ENCODE peak calls at places on chromosomes 4 and X, in seven cellular contexts. Z, D, O, V, P, R and L are unnamed samples.

GRCh38 chr4:38040619-38041018 is 80.4 kb downstream of the PTTG2 start:
- DNase-seq in Z (no peak), D (no peak), O (no peak), V (no peak), P (no peak), R (no peak), L (no peak)

GRCh38 chr4:173012608-173013007 is 156.0 kb upstream of the GALNT7 start:
- DNase-seq in Z (no peak), D (no peak), O (no peak), V (no peak), P (no peak), R (no peak), L (no peak)

GRCh38 chr4:126466848-126467247 is 1152.1 kb downstream of the FAT4 start:
- DNase-seq in Z (no peak), D (no peak), O (no peak), V (no peak), P (no peak), R (no peak), L (no peak)

GRCh38 chr4:3783691-3784306 is 17.6 kb downstream of the ADRA2C start:
- DNase-seq in Z (no peak), D (peak; percentile 52), O (peak; percentile 69), V (no peak), P (no peak), R (peak; percentile 25), L (no peak)

GRCh38 chr4:7638984-7639789 is 204.5 kb upstream of the PSAPL1 start:
- DNase-seq in Z (no peak), D (no peak), O (no peak), V (no peak), P (no peak), R (no peak), L (no peak)

GRCh38 chr4:3422241-3422801 is 19.4 kb upstream of the HGFAC start:
- DNase-seq in Z (no peak), D (no peak), O (no peak), V (no peak), P (no peak), R (no peak), L (no peak)

GRCh38 chr4:153485374-153485773 is 19.2 kb downstream of the TMEM131L start:
- DNase-seq in Z (no peak), D (no peak), O (no peak), V (no peak), P (no peak), R (no peak), L (no peak)

GRCh38 chr4:182879913-182880312 is 37.3 kb downstream of the DCTD start:
- DNase-seq in Z (no peak), D (no peak), O (no peak), V (no peak), P (no peak), R (no peak), L (no peak)

GRCh38 chrX:51802917-51803688 is 59.9 kb downstream of the GSPT2 start:
- DNase-seq in Z (peak; percentile 44), D (peak; percentile 66), O (peak; percentile 66), V (peak; percentile 4), P (peak; percentile 63), R (peak; percentile 65), L (peak; percentile 15)

GRCh38 chrX:33831211-33831610 is 300.9 kb downstream of the FAM47A start:
- DNase-seq in Z (no peak), D (no peak), O (no peak), V (no peak), P (no peak), R (no peak), L (no peak)

GRCh38 chr4:180688480-180688879 is 1554.7 kb upstream of the TENM3 start:
- DNase-seq in Z (no peak), D (no peak), O (no peak), V (no peak), P (no peak), R (no peak), L (no peak)

GRCh38 chr4:142282870-142283431 is 563.1 kb downstream of the INPP4B start:
- DNase-seq in Z (no peak), D (peak; percentile 42), O (peak; percentile 29), V (no peak), P (peak; percentile 46), R (peak; percentile 31), L (no peak)

GRCh38 chrX:12469296-12469695 is 321.9 kb upstream of the PRPS2 start:
- DNase-seq in Z (no peak), D (no peak), O (peak; percentile 1), V (no peak), P (peak; percentile 4), R (no peak), L (no peak)

GRCh38 chr4:141058739-141059507 is 74.3 kb downstream of the RNF150 start:
- DNase-seq in Z (no peak), D (no peak), O (no peak), V (no peak), P (peak; percentile 43), R (no peak), L (no peak)

GRCh38 chr4:151167561-151167960 is 68.1 kb downstream of the RPS3A start:
- DNase-seq in Z (no peak), D (no peak), O (no peak), V (no peak), P (no peak), R (no peak), L (no peak)

GRCh38 chrX:6384391-6384790 is 150.5 kb downstream of the VCX3A start:
- DNase-seq in Z (no peak), D (no peak), O (no peak), V (no peak), P (no peak), R (no peak), L (no peak)

GRCh38 chr4:132763465-132763864 is 385.6 kb upstream of the PCDH10 start:
- DNase-seq in Z (no peak), D (no peak), O (peak; percentile 0), V (no peak), P (no peak), R (no peak), L (no peak)

GRCh38 chrX:102739642-102740041 is 19.1 kb downstream of the GPRASP3 start:
- DNase-seq in Z (no peak), D (peak; percentile 10), O (no peak), V (no peak), P (no peak), R (no peak), L (no peak)

GRCh38 chr4:16641971-16642370 is 256.5 kb downstream of the LDB2 start:
- DNase-seq in Z (no peak), D (no peak), O (no peak), V (no peak), P (peak; percentile 35), R (no peak), L (no peak)

GRCh38 chrX:74178536-74178935 is 125.4 kb upstream of the ZCCHC13 start:
- DNase-seq in Z (no peak), D (peak; percentile 22), O (peak; percentile 5), V (no peak), P (no peak), R (no peak), L (no peak)

GRCh38 chr4:14218641-14219040 is 591.1 kb upstream of the BOD1L1 start:
- DNase-seq in Z (no peak), D (no peak), O (peak; percentile 51), V (no peak), P (no peak), R (peak; percentile 19), L (no peak)

GRCh38 chr4:84499065-84499982 is at the start of gene NKX6-1:
- DNase-seq in Z (no peak), D (peak; percentile 92), O (peak; percentile 91), V (no peak), P (peak; percentile 80), R (peak; percentile 64), L (no peak)

GRCh38 chrX:87663421-87663820 is 145.8 kb downstream of the KLHL4 start:
- DNase-seq in Z (no peak), D (no peak), O (no peak), V (no peak), P (no peak), R (no peak), L (no peak)

GRCh38 chr4:183987529-183987946 is 82.4 kb downstream of the STOX2 start:
- DNase-seq in Z (no peak), D (peak; percentile 65), O (peak; percentile 60), V (no peak), P (peak; percentile 77), R (peak; percentile 53), L (no peak)

GRCh38 chr4:88027611-88028608 is 20.5 kb downstream of the PKD2 start:
- DNase-seq in Z (no peak), D (no peak), O (no peak), V (no peak), P (peak; percentile 91), R (no peak), L (no peak)

GRCh38 chr4:3699261-3699660 is 66.9 kb upstream of the ADRA2C start:
- DNase-seq in Z (no peak), D (no peak), O (no peak), V (no peak), P (no peak), R (no peak), L (no peak)

GRCh38 chrX:23993012-23993633 is 33.9 kb downstream of the KLHL15 start:
- DNase-seq in Z (no peak), D (no peak), O (no peak), V (no peak), P (peak; percentile 14), R (no peak), L (no peak)

GRCh38 chr4:9942139-9942538 is 79.2 kb downstream of the SLC2A9 start:
- DNase-seq in Z (no peak), D (no peak), O (no peak), V (no peak), P (no peak), R (no peak), L (no peak)

GRCh38 chrX:118528089-118528753 is 32.6 kb downstream of the DOCK11 start:
- DNase-seq in Z (peak; percentile 55), D (no peak), O (no peak), V (no peak), P (no peak), R (no peak), L (peak; percentile 47)

GRCh38 chr4:149823770-149824221 is 8.2 kb upstream of the IQCM start:
- DNase-seq in Z (no peak), D (no peak), O (no peak), V (no peak), P (peak; percentile 86), R (no peak), L (no peak)

GRCh38 chrX:154019061-154019621 is 561 bp downstream of the IRAK1 start:
- DNase-seq in Z (peak; percentile 17), D (no peak), O (peak; percentile 19), V (no peak), P (no peak), R (no peak), L (no peak)

GRCh38 chr4:174520655-174521054 is 1.6 kb downstream of the HPGD start:
- DNase-seq in Z (no peak), D (no peak), O (no peak), V (no peak), P (no peak), R (no peak), L (no peak)

GRCh38 chr4:1683371-1683902 is 676 bp downstream of the FAM53A start:
- DNase-seq in Z (no peak), D (peak; percentile 23), O (no peak), V (peak; percentile 6), P (peak; percentile 90), R (peak; percentile 27), L (no peak)

GRCh38 chr4:53019485-53020382 is 157.6 kb downstream of the RASL11B start:
- DNase-seq in Z (no peak), D (no peak), O (no peak), V (no peak), P (peak; percentile 81), R (no peak), L (no peak)

GRCh38 chr4:112889619-112890294 is 159.7 kb upstream of the ANK2 start:
- DNase-seq in Z (no peak), D (no peak), O (no peak), V (no peak), P (peak; percentile 95), R (no peak), L (peak; percentile 23)